ENCODE peak calls at places on chromosome 11, in ten cellular contexts. A, U, M, K, L, G, F, D, Z and E are unnamed samples.

GRCh38 chr11:122998727-122999370 is 17.2 kb upstream of the BSX start:
- DNase-seq in K (no peak), Z (no peak), L (no peak), A (no peak), F (peak), D (no peak), M (no peak), G (no peak), U (no peak), E (no peak)

GRCh38 chr11:8038811-8039529 is 42.0 kb upstream of the TUB start:
- DNase-seq in Z (peak), M (no peak), D (no peak), G (no peak), F (peak), U (no peak), A (no peak), L (no peak), K (peak), E (no peak)

GRCh38 chr11:16603890-16604783 is 134.3 kb upstream of the C11orf58 start:
- DNase-seq in F (peak), U (no peak), M (peak), D (no peak), K (peak), L (peak), G (peak), Z (no peak), A (no peak), E (peak)

GRCh38 chr11:14529933-14530332 is 9.7 kb upstream of the PSMA1 start:
- DNase-seq in D (peak), M (no peak), K (no peak), G (no peak), F (no peak), Z (no peak), L (no peak), A (no peak), U (no peak), E (no peak)

GRCh38 chr11:10026514-10026913 is 267.5 kb downstream of the SBF2 start:
- DNase-seq in Z (no peak), U (no peak), G (no peak), F (no peak), L (no peak), A (no peak), D (no peak), K (no peak), M (no peak), E (no peak)

GRCh38 chr11:47523491-47524199 is 29.3 kb downstream of the CELF1 start:
- DNase-seq in D (peak), F (no peak), A (peak), L (no peak), U (no peak), M (no peak), G (peak), Z (no peak), K (no peak), E (peak)

GRCh38 chr11:75873417-75874148 is 58.6 kb downstream of the UVRAG start:
- DNase-seq in Z (no peak), F (no peak), G (no peak), M (no peak), L (no peak), A (no peak), K (no peak), U (no peak), D (no peak), E (no peak)

GRCh38 chr11:108958446-108959123 is 293.7 kb downstream of the DDX10 start:
- DNase-seq in F (no peak), A (peak), Z (no peak), M (no peak), L (no peak), G (no peak), K (no peak), D (no peak), U (no peak), E (no peak)

GRCh38 chr11:13384837-13385417 is 78.1 kb downstream of the BTBD10 start:
- DNase-seq in L (no peak), K (no peak), Z (no peak), A (peak), G (peak), M (no peak), F (peak), U (no peak), D (peak), E (peak)

GRCh38 chr11:57638005-57638760 is 11.5 kb downstream of the YPEL4 start:
- DNase-seq in A (peak), U (no peak), M (peak), G (no peak), D (peak), L (peak), F (peak), K (peak), Z (no peak), E (peak)
- TF ChIP-seq POLR2A in A (peak), U (no peak), M (no peak), G (no peak), D (no peak), L (no peak), F (peak), K (no peak), Z (no peak), E (peak)

GRCh38 chr11:33132510-33132909 is 28.8 kb downstream of the CSTF3 start:
- DNase-seq in K (no peak), Z (no peak), F (no peak), M (no peak), G (no peak), L (no peak), A (no peak), U (no peak), D (no peak), E (no peak)

GRCh38 chr11:33125611-33126010 is 35.7 kb downstream of the CSTF3 start:
- DNase-seq in F (no peak), K (no peak), M (no peak), L (no peak), Z (no peak), G (no peak), U (no peak), A (no peak), D (no peak), E (no peak)

GRCh38 chr11:33133761-33134160 is 27.5 kb downstream of the CSTF3 start:
- DNase-seq in D (no peak), F (no peak), U (no peak), M (no peak), K (no peak), A (no peak), G (no peak), Z (no peak), L (no peak), E (no peak)

GRCh38 chr11:33125025-33125424 is 36.3 kb downstream of the CSTF3 start:
- DNase-seq in K (no peak), Z (no peak), M (no peak), A (no peak), G (no peak), L (no peak), F (no peak), D (no peak), U (no peak), E (no peak)

DNA sequence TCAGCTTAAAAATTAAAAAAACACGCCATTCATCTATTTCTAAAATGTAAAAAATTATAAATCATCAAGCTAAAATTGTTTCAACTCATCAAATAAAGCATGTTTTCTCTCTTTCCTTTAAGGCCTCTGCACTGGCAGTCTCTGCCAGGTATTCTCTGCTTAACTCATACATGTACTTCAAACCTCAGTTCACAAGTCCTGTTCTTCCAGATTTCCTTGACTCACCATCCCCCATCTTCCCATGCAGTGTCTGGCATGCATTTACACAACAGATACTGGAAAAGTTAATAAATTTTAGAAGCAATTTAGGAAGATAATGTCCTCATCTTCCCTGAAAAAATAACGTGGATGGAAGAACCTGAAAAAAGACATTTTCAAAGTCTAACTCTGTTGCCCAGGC is 32.5 kb downstream of the CSTF3 start:
- DNase-seq in G (no peak), F (no peak), L (no peak), K (no peak), U (no peak), Z (no peak), M (no peak), A (no peak), D (no peak), E (no peak)
- TF ChIP-seq EP300 in G (no peak), F (no peak), L (no peak), K (no peak), U (no peak), Z (no peak), M (no peak), A (no peak), D (no peak), E (no peak)

GRCh38 chr11:44622721-44623258 is 57.3 kb downstream of the CD82 start:
- DNase-seq in M (peak), L (no peak), K (peak), G (peak), D (no peak), A (no peak), Z (peak), F (peak), U (peak), E (peak)
- TF ChIP-seq POLR2A in M (no peak), L (no peak), K (no peak), G (no peak), D (no peak), A (no peak), Z (no peak), F (no peak), U (no peak), E (no peak)

DNA sequence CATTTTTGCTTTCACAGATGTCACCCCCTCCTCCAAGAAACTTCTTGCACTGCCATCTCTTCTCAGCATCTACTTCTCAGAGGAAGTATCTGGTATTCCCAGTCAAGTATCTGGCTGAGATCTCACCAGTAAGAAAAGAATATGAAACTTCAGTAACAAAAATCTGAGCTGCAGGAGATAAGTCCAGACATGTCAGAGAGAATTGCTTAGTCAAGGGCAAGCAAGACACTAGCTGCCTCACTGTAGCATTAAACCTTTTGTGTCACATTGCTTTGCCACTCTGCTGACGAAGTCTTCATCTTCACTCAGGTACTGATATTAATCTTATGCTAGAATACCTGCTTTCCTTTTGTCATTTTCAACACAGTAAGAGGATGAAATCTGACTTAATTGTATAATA is 70.6 kb upstream of the ZC3H12C start:
- DNase-seq in K (no peak), F (no peak), G (no peak), M (no peak), Z (no peak), U (no peak), L (no peak), A (no peak), D (no peak), E (no peak)
- TF ChIP-seq EP300 in K (no peak), F (no peak), G (no peak), M (no peak), Z (no peak), U (no peak), L (no peak), A (no peak), D (no peak), E (no peak)